ENCODE peak calls at places on chromosomes 5 and 9, in eight cellular contexts. M is heart left ventricle, V is MM.1S, A is fibroblast of mammary gland, S is mucosa of descending colon, F is transverse colon, Y is WTC11, O is glutamatergic neuron. I is an unnamed sample.

GRCh38 chr5:172659909-172660628 is 19.0 kb downstream of the NEURL1B start:
- DNase-seq in M (peak; percentile 94), V (no peak), A (peak; percentile 65), S (peak; percentile 87), F (peak; percentile 83), Y (peak; percentile 30), O (peak; percentile 90), I (peak; percentile 91)

GRCh38 chr5:64210866-64211265 is 45.2 kb downstream of the RNF180 start:
- DNase-seq in M (no peak), V (no peak), A (peak; percentile 89), S (no peak), F (no peak), Y (no peak), O (no peak), I (no peak)

GRCh38 chr5:18394154-18394804 is 760.0 kb downstream of the TAF11L14 start:
- DNase-seq in M (no peak), V (peak; percentile 44), A (peak; percentile 49), S (peak; percentile 77), F (peak; percentile 63), Y (peak; percentile 83), O (peak; percentile 82), I (peak; percentile 54)

GRCh38 chr5:36919238-36919637 is 42.7 kb downstream of the NIPBL start:
- DNase-seq in M (no peak), V (no peak), A (no peak), S (no peak), F (no peak), Y (no peak), O (no peak), I (no peak)

GRCh38 chr5:146341854-146342253 is 3.2 kb downstream of the POU4F3 start:
- DNase-seq in M (no peak), V (no peak), A (no peak), S (no peak), F (no peak), Y (no peak), O (no peak), I (no peak)

GRCh38 chr5:181190711-181191525 is 14.1 kb downstream of the TRIM7 start:
- DNase-seq in M (peak; percentile 78), V (peak; percentile 65), A (no peak), S (peak; percentile 76), F (peak; percentile 57), Y (peak; percentile 48), O (peak; percentile 69), I (peak; percentile 69)

GRCh38 chr5:143054480-143054941 is 284.3 kb downstream of the ARHGAP26 start:
- DNase-seq in M (no peak), V (peak; percentile 74), A (no peak), S (no peak), F (peak; percentile 29), Y (no peak), O (no peak), I (peak; percentile 78)

GRCh38 chr9:74379718-74380117 is 117.4 kb upstream of the RORB start:
- DNase-seq in M (no peak), V (peak; percentile 80), A (peak; percentile 19), S (peak; percentile 16), F (no peak), Y (peak; percentile 63), O (peak; percentile 19), I (peak; percentile 1)

GRCh38 chr5:134758176-134758503 is 439 bp upstream of the DDX46 start:
- DNase-seq in M (no peak), V (no peak), A (no peak), S (no peak), F (no peak), Y (no peak), O (no peak), I (no peak)

GRCh38 chr9:15524845-15525455 is 14.2 kb upstream of the PSIP1 start:
- DNase-seq in M (no peak), V (no peak), A (no peak), S (no peak), F (no peak), Y (no peak), O (no peak), I (no peak)

GRCh38 chr9:2655411-2655901 is 33.9 kb downstream of the VLDLR start:
- DNase-seq in M (no peak), V (peak; percentile 56), A (peak; percentile 97), S (no peak), F (no peak), Y (no peak), O (no peak), I (peak; percentile 91)

GRCh38 chr5:54628049-54628448 is 110.5 kb downstream of the SNX18 start:
- DNase-seq in M (no peak), V (no peak), A (no peak), S (no peak), F (no peak), Y (no peak), O (no peak), I (no peak)

GRCh38 chr9:136764301-136764891 is at the start of gene LCN15:
- DNase-seq in M (peak; percentile 51), V (no peak), A (no peak), S (peak; percentile 37), F (no peak), Y (peak; percentile 14), O (peak; percentile 70), I (no peak)

GRCh38 chr5:173835131-173835530 is 53.0 kb upstream of the CPEB4 start:
- DNase-seq in M (no peak), V (no peak), A (no peak), S (no peak), F (no peak), Y (no peak), O (no peak), I (peak; percentile 62)

GRCh38 chr9:102101723-102102122 is 363.3 kb upstream of the GRIN3A start:
- DNase-seq in M (no peak), V (no peak), A (peak; percentile 5), S (no peak), F (no peak), Y (no peak), O (no peak), I (no peak)

GRCh38 chr5:39498247-39498952 is 73.6 kb upstream of the DAB2 start:
- DNase-seq in M (no peak), V (no peak), A (peak; percentile 57), S (no peak), F (no peak), Y (no peak), O (no peak), I (peak; percentile 62)

GRCh38 chr5:119017999-119018398 is 29.7 kb upstream of the DTWD2 start:
- DNase-seq in M (no peak), V (no peak), A (no peak), S (no peak), F (no peak), Y (no peak), O (no peak), I (no peak)

GRCh38 chr5:156706631-156707030 is 143.5 kb upstream of the PPP1R2B start:
- DNase-seq in M (no peak), V (no peak), A (no peak), S (no peak), F (no peak), Y (no peak), O (no peak), I (no peak)

GRCh38 chr5:173916233-173916632 is 28.1 kb downstream of the CPEB4 start:
- DNase-seq in M (no peak), V (peak; percentile 33), A (no peak), S (no peak), F (no peak), Y (no peak), O (no peak), I (peak; percentile 20)

GRCh38 chr5:43616535-43616934 is 13.6 kb downstream of the NNT start:
- DNase-seq in M (no peak), V (no peak), A (peak; percentile 46), S (no peak), F (no peak), Y (no peak), O (no peak), I (no peak)

GRCh38 chr5:177336112-177336511 is 15.4 kb downstream of the LMAN2 start:
- DNase-seq in M (no peak), V (no peak), A (peak; percentile 25), S (peak; percentile 40), F (no peak), Y (no peak), O (no peak), I (peak; percentile 58)

GRCh38 chr5:136749016-136749415 is 383.7 kb upstream of the TRPC7 start:
- DNase-seq in M (no peak), V (no peak), A (no peak), S (no peak), F (no peak), Y (no peak), O (no peak), I (no peak)

GRCh38 chr9:92716557-92716956 is 46.6 kb upstream of the IPPK start:
- DNase-seq in M (peak; percentile 84), V (peak; percentile 70), A (peak; percentile 34), S (peak; percentile 82), F (peak; percentile 80), Y (peak; percentile 97), O (peak; percentile 93), I (peak; percentile 55)

GRCh38 chr5:472076-472655 is 29.2 kb downstream of the EXOC3 start:
- DNase-seq in M (peak; percentile 69), V (no peak), A (peak; percentile 24), S (peak; percentile 72), F (peak; percentile 26), Y (peak; percentile 18), O (peak; percentile 19), I (peak; percentile 53)

GRCh38 chr9:127809562-127810377 is 7.1 kb downstream of the FPGS start:
- DNase-seq in M (no peak), V (no peak), A (no peak), S (peak; percentile 82), F (peak; percentile 77), Y (peak; percentile 69), O (peak; percentile 71), I (no peak)

GRCh38 chr9:68704804-68705635 is at the start of gene PIP5K1B:
- DNase-seq in M (peak; percentile 87), V (peak; percentile 91), A (peak; percentile 32), S (peak; percentile 91), F (peak; percentile 90), Y (peak; percentile 83), O (peak; percentile 73), I (peak; percentile 76)

GRCh38 chr5:81254886-81255285 is 21.8 kb downstream of the CKMT2 start:
- DNase-seq in M (no peak), V (no peak), A (no peak), S (no peak), F (no peak), Y (no peak), O (peak; percentile 64), I (no peak)

GRCh38 chr5:56856779-56857178 is 41.4 kb downstream of the MAP3K1 start:
- DNase-seq in M (no peak), V (no peak), A (no peak), S (no peak), F (no peak), Y (no peak), O (no peak), I (no peak)
- TF ChIP-seq CTCF in M (no peak), V (peak; percentile 3), A (no peak), S (no peak), F (no peak), Y (no peak), O (no peak), I (no peak)

GRCh38 chr5:109819878-109820277 is 130.2 kb downstream of the MAN2A1 start:
- DNase-seq in M (no peak), V (no peak), A (no peak), S (no peak), F (no peak), Y (no peak), O (no peak), I (no peak)
- TF ChIP-seq CTCF in M (no peak), V (peak; percentile 26), A (no peak), S (no peak), F (no peak), Y (peak; percentile 25), O (no peak), I (no peak)

GRCh38 chr5:97192580-97193421 is 9.8 kb upstream of the RIOK2 start:
- DNase-seq in M (no peak), V (peak; percentile 79), A (peak; percentile 20), S (no peak), F (no peak), Y (peak; percentile 23), O (no peak), I (peak; percentile 86)
- TF ChIP-seq CTCF in M (no peak), V (peak; percentile 38), A (no peak), S (no peak), F (no peak), Y (no peak), O (no peak), I (no peak)

GRCh38 chr9:86275962-86276361 is 6.4 kb downstream of the ISCA1 start:
- DNase-seq in M (no peak), V (no peak), A (no peak), S (no peak), F (no peak), Y (no peak), O (no peak), I (peak; percentile 8)
- TF ChIP-seq CTCF in M (no peak), V (no peak), A (peak; percentile 18), S (no peak), F (no peak), Y (peak; percentile 35), O (peak; percentile 36), I (peak; percentile 2)